ENCODE peak calls at places on chromosomes 4 and X, in four cellular contexts. S is BE2C, O is HFF-Myc, U is fibroblast of the aortic adventitia. Q is an unnamed sample.

GRCh38 chrX:112808651-112809050 is 32.0 kb downstream of the AMOT start:
- DNase-seq in U (no peak), O (no peak), S (no peak), Q (no peak)

GRCh38 chrX:30822719-30823118 is 66.3 kb downstream of the TAB3 start:
- DNase-seq in S (no peak), O (no peak), U (peak), Q (peak)

GRCh38 chr4:135966936-135967335 is 1565.4 kb downstream of the PCDH18 start:
- DNase-seq in U (no peak), S (no peak), O (no peak), Q (no peak)

GRCh38 chr4:112448211-112448745 is 67.7 kb downstream of the NEUROG2 start:
- DNase-seq in S (no peak), O (no peak), U (peak), Q (no peak)

GRCh38 chr4:67545199-67545995 is at the start of gene CENPC:
- DNase-seq in U (peak), S (peak), O (peak), Q (peak)

GRCh38 chr4:144501231-144501780 is 144.7 kb upstream of the HHIP start:
- DNase-seq in S (no peak), U (no peak), O (no peak), Q (no peak)

GRCh38 chrX:140608111-140608510 is 101.4 kb upstream of the LINC00632 start:
- DNase-seq in S (no peak), O (no peak), U (no peak), Q (no peak)

GRCh38 chrX:129777218-129777768 is 2.5 kb upstream of the SASH3 start:
- DNase-seq in O (no peak), S (no peak), U (no peak), Q (no peak)

GRCh38 chrX:45240334-45240733 is 39.7 kb upstream of the DIPK2B start:
- DNase-seq in O (no peak), U (no peak), S (no peak), Q (no peak)

GRCh38 chrX:108366644-108367406 is 71.4 kb downstream of the COL4A6 start:
- DNase-seq in S (no peak), O (no peak), U (no peak), Q (no peak)

GRCh38 chr4:114108869-114109268 is 129.4 kb upstream of the ARSJ start:
- DNase-seq in S (peak), U (peak), O (peak), Q (no peak)

GRCh38 chr4:150368667-150369066 is 213.3 kb upstream of the MAB21L2 start:
- DNase-seq in O (no peak), U (no peak), S (no peak), Q (no peak)

GRCh38 chr4:82517043-82517442 is 44.7 kb downstream of the TMEM150C start:
- DNase-seq in U (peak), O (no peak), S (no peak), Q (no peak)

GRCh38 chr4:113978561-113979156 is 788 bp downstream of the ARSJ start:
- DNase-seq in O (no peak), S (no peak), U (peak), Q (no peak)

GRCh38 chr4:159242427-159242826 is 139.5 kb downstream of the RAPGEF2 start:
- DNase-seq in S (no peak), U (no peak), O (no peak), Q (no peak)

GRCh38 chrX:149504915-149505651 is at the start of gene IDS:
- DNase-seq in S (peak), O (no peak), U (peak), Q (peak)

GRCh38 chr4:1295405-1296055 is 5.8 kb downstream of the MAEA start:
- DNase-seq in O (no peak), S (no peak), U (no peak), Q (no peak)

GRCh38 chr4:153467154-153467896 is 1.2 kb downstream of the TMEM131L start:
- DNase-seq in O (no peak), S (peak), U (no peak), Q (no peak)

GRCh38 chr4:153468587-153468986 is 2.4 kb downstream of the TMEM131L start:
- DNase-seq in O (no peak), U (peak), S (peak), Q (no peak)

GRCh38 chr4:8534129-8534528 is 46.1 kb upstream of the GPR78 start:
- DNase-seq in U (peak), O (no peak), S (no peak), Q (no peak)

DNA sequence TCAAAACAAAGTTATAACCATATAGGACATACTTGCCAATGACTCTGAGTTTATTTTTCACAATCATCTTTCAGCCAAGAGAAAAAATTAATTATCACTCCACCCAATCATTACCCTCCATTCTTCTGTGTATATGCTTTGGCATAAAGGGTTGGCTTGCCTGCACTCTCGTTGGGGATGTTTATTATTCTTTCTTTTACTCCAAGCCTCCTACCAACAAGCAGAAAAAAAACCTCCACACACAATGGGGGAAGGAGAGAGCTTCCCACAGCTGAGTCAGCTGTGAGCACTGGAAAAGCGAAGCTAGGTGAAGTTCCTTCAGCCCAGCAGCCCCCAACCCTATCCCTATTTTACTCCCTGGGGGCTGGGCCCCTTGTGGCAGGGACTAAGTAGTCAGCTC is 1.5 kb downstream of the OPHN1 start:
- DNase-seq in S (no peak), O (no peak), U (peak), Q (no peak)
- H3K4me3 ChIP-seq in S (no peak), O (no peak), U (peak), Q (no peak)

GRCh38 chrX:137195296-137195695 is 161.5 kb upstream of the GPR101 start:
- DNase-seq in S (no peak), U (no peak), O (no peak), Q (no peak)

GRCh38 chrX:137195991-137196390 is 162.2 kb upstream of the GPR101 start:
- DNase-seq in S (no peak), O (no peak), U (peak), Q (no peak)

GRCh38 chrX:137194164-137194563 is 160.4 kb upstream of the GPR101 start:
- DNase-seq in U (peak), O (no peak), S (peak), Q (no peak)

DNA sequence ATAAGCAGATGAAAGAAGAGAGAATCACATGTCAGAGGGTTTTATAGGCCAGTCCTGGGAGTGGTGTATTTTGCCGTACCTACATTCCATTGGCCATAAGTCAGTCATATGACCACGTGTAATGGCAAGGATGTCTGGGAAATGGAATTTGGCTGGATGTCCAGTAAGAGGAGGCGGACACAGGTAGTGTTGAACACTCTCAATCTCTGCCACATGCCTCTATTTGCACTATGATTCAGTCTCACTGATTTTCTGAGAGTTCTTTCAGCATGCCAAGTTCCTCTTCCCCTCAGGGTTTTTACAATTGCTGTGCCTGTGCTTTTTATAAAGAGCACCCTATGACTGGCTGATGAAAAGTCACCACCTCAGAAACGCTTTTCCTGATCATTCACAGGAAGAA is 164.2 kb upstream of the GPR101 start:
- DNase-seq in U (no peak), S (no peak), O (no peak), Q (no peak)
- H3K4me3 ChIP-seq in U (no peak), S (no peak), O (no peak), Q (no peak)

GRCh38 chr4:125316391-125316780 is 1.6 kb downstream of the FAT4 start:
- DNase-seq in U (no peak), O (no peak), S (peak), Q (no peak)

GRCh38 chr4:125319311-125319710 is 4.6 kb downstream of the FAT4 start:
- DNase-seq in U (peak), S (no peak), O (no peak), Q (no peak)

GRCh38 chr4:125316781-125317525 is 2.2 kb downstream of the FAT4 start:
- DNase-seq in S (peak), U (peak), O (no peak), Q (no peak)

GRCh38 chr4:125315571-125316390 is 1.0 kb downstream of the FAT4 start:
- DNase-seq in O (no peak), S (peak), U (peak), Q (no peak)

GRCh38 chr4:125317526-125317880 is 2.7 kb downstream of the FAT4 start:
- DNase-seq in U (peak), O (no peak), S (peak), Q (no peak)
- H3K4me3 ChIP-seq in U (peak), O (peak), S (peak), Q (peak)

GRCh38 chr4:37453004-37453360 is 208.4 kb downstream of the NWD2 start:
- DNase-seq in O (peak), S (peak), U (peak), Q (peak)
- H3K4me3 ChIP-seq in O (no peak), S (peak), U (no peak), Q (peak)

GRCh38 chr4:81473086-81473396 is 1.3 kb upstream of the RASGEF1B start:
- DNase-seq in O (no peak), U (no peak), S (no peak), Q (no peak)
- H3K4me3 ChIP-seq in O (no peak), U (no peak), S (no peak), Q (no peak)

Q was measured in skeletal muscle cell.